ENCODE peak calls at places on chromosome 3, in eight cellular contexts. T, Y, A, I, P, J, V and X are unnamed samples.

GRCh38 chr3:14788644-14789043 is 30.1 kb upstream of the FGD5 start:
- DNase-seq in J (no peak), P (no peak), A (no peak), Y (no peak), I (no peak), T (peak; percentile 22), V (no peak), X (no peak)

GRCh38 chr3:50573566-50574279 is 4.4 kb downstream of the HEMK1 start:
- DNase-seq in V (no peak), A (no peak), P (peak; percentile 28), J (peak; percentile 25), Y (no peak), T (no peak), I (no peak), X (no peak)

GRCh38 chr3:100748220-100748619 is 38.9 kb downstream of the TFG start:
- DNase-seq in A (no peak), Y (no peak), J (no peak), P (no peak), T (no peak), I (no peak), V (no peak), X (no peak)

GRCh38 chr3:140470962-140471361 is 206.9 kb upstream of the TRIM42 start:
- DNase-seq in A (no peak), V (no peak), J (no peak), T (no peak), I (no peak), Y (no peak), P (no peak), X (no peak)

GRCh38 chr3:58242340-58242739 is 4.7 kb downstream of the ABHD6 start:
- DNase-seq in V (no peak), J (no peak), Y (peak; percentile 9), P (no peak), A (no peak), I (no peak), T (no peak), X (no peak)

GRCh38 chr3:75089831-75090230 is 475.4 kb upstream of the CNTN3 start:
- DNase-seq in T (no peak), Y (no peak), I (no peak), J (no peak), P (no peak), V (no peak), A (no peak), X (no peak)

GRCh38 chr3:20406621-20407020 is 220.6 kb upstream of the SGO1 start:
- DNase-seq in Y (no peak), T (no peak), J (no peak), I (no peak), V (peak; percentile 3), A (no peak), P (no peak), X (no peak)

GRCh38 chr3:123657578-123657977 is 72.7 kb upstream of the HACD2 start:
- DNase-seq in A (no peak), T (no peak), P (no peak), Y (no peak), J (peak; percentile 35), I (peak; percentile 38), V (no peak), X (no peak)

GRCh38 chr3:42807929-42808328 is 1.3 kb upstream of the ACKR2 start:
- DNase-seq in V (no peak), Y (no peak), A (no peak), P (no peak), I (no peak), T (no peak), J (no peak), X (no peak)

GRCh38 chr3:152317184-152317583 is 48.5 kb downstream of the MBNL1 start:
- DNase-seq in P (no peak), T (no peak), J (no peak), Y (no peak), I (no peak), V (no peak), A (no peak), X (no peak)

GRCh38 chr3:152316318-152316717 is 47.6 kb downstream of the MBNL1 start:
- DNase-seq in V (no peak), I (no peak), T (no peak), A (no peak), J (no peak), Y (no peak), P (no peak), X (no peak)

GRCh38 chr3:152314677-152315353 is 46.1 kb downstream of the MBNL1 start:
- DNase-seq in P (no peak), V (no peak), A (no peak), T (no peak), J (no peak), Y (no peak), I (no peak), X (no peak)

GRCh38 chr3:152313914-152314313 is 45.2 kb downstream of the MBNL1 start:
- DNase-seq in P (no peak), J (no peak), V (no peak), I (no peak), Y (no peak), T (no peak), A (no peak), X (no peak)

DNA sequence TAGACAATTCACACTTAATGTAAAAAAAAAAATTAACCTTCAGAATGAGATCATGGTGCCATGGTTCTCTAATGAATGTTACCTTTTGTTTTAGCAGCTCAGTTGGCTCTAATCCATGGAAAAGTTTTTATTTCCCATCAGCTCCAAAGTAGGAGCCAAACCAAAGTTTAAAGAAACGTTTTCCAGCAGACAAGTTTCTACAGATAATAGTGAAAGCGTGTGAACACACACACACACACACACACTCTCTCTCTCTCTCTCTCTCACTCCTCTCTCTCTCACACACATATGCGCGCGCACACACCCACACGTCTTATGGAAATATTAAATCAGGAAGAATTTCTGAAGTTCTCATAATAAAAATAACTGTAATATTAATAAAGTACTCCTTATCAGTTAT is 46.9 kb downstream of the MBNL1 start:
- DNase-seq in P (no peak), V (no peak), Y (no peak), I (no peak), J (no peak), A (no peak), T (no peak), X (no peak)
- H3K4me1 ChIP-seq in P (peaks cover 40% of the 10 kb centered on the region), V (peaks cover 76% of the 10 kb centered on the region), Y (peaks cover 40% of the 10 kb centered on the region), I (peaks cover 14% of the 10 kb centered on the region), J (peaks cover 27% of the 10 kb centered on the region), A (peaks cover 73% of the 10 kb centered on the region), T (peaks cover 51% of the 10 kb centered on the region), X (peaks cover 86% of the 10 kb centered on the region)

GRCh38 chr3:72316501-72317279 is 531.6 kb downstream of the SHQ1 start:
- DNase-seq in J (peak; percentile 41), Y (peak; percentile 48), V (no peak), T (no peak), I (no peak), P (no peak), A (no peak), X (no peak)

GRCh38 chr3:72311425-72311824 is 526.5 kb upstream of the PROK2 start:
- DNase-seq in T (no peak), A (no peak), Y (no peak), V (no peak), J (no peak), P (no peak), I (no peak), X (no peak)

GRCh38 chr3:72312339-72312738 is 527.4 kb upstream of the PROK2 start:
- DNase-seq in Y (no peak), V (no peak), P (no peak), J (no peak), T (no peak), A (no peak), I (no peak), X (no peak)

GRCh38 chr3:72310028-72310987 is 525.4 kb upstream of the PROK2 start:
- DNase-seq in T (no peak), A (no peak), J (peak; percentile 67), I (peak; percentile 85), P (peak; percentile 34), Y (peak; percentile 43), V (peak; percentile 26), X (no peak)

GRCh38 chr3:72313308-72313707 is 528.4 kb upstream of the PROK2 start:
- DNase-seq in Y (no peak), J (no peak), P (no peak), A (no peak), I (no peak), V (no peak), T (no peak), X (no peak)
- H3K27me3 ChIP-seq in Y (no peaks in the 10 kb centered on the region), J (no peaks in the 10 kb centered on the region), P (no peaks in the 10 kb centered on the region), A (no peaks in the 10 kb centered on the region), I (no peaks in the 10 kb centered on the region), V (no peaks in the 10 kb centered on the region), T (no peaks in the 10 kb centered on the region), X (no peaks in the 10 kb centered on the region)

DNA sequence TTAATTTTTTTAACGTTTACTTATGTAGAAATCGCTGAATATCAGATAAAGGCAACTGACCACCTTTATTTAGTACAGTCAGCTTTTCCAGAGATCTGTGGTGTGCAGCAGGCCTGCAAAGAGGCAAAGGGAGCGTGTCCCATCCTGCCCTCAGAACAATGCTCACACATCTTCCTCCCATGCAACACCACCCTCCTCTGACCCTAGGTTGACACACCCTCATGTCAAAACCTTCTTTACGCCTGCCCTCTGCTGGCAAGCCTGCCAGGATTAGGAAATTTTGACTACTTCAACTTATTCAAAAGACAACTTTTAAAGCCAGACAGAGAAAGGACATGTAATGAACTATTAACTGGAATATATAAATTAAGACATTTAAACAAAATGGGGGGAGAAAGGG is 513.7 kb downstream of the FOXP1 start:
- DNase-seq in V (peak; percentile 75), T (peak; percentile 60), Y (peak; percentile 54), P (peak; percentile 68), A (peak; percentile 61), I (no peak), J (peak; percentile 76), X (peak; percentile 28)
- H3K4me1 ChIP-seq in V (peaks cover 59% of the 10 kb centered on the region), T (peaks cover 54% of the 10 kb centered on the region), Y (peaks cover 33% of the 10 kb centered on the region), P (peaks cover 81% of the 10 kb centered on the region), A (peaks cover 89% of the 10 kb centered on the region), I (peaks cover 20% of the 10 kb centered on the region), J (peaks cover 35% of the 10 kb centered on the region), X (peaks cover 87% of the 10 kb centered on the region)

GRCh38 chr3:184230081-184230602 is 757 bp downstream of the VWA5B2 start:
- DNase-seq in J (no peak), T (no peak), P (no peak), A (no peak), Y (peak; percentile 63), V (no peak), I (no peak), X (no peak)

GRCh38 chr3:184229424-184230080 is at the start of gene VWA5B2:
- DNase-seq in J (peak; percentile 65), T (no peak), I (peak; percentile 18), P (peak; percentile 67), A (peak; percentile 63), V (peak; percentile 36), Y (peak; percentile 83), X (no peak)

GRCh38 chr3:184230603-184231528 is 1.5 kb downstream of the VWA5B2 start:
- DNase-seq in A (no peak), V (no peak), I (no peak), Y (peak; percentile 56), J (peak; percentile 33), P (no peak), T (no peak), X (no peak)

GRCh38 chr3:184233127-184233843 is 3.9 kb downstream of the VWA5B2 start:
- DNase-seq in J (no peak), I (no peak), P (no peak), Y (no peak), A (no peak), T (no peak), V (no peak), X (no peak)

DNA sequence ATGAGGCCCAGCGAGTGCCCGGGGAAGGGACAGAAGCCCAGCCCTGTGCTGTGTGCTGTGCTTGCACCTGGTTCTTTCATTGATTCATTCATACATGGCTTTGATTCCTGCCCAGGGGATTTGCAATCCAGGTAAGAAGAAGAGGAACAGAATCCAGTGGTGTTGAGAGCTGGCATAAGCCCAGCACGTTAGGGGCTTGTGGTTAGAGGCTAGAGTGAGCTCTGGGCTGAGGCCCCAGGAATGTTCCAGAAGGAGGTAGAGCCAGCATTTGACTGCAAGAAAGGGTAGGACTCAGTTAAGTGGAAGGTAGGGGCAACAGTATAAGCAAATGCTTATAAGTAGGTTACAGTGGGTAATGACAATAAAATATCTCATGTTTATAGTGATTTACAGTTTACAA is 2.3 kb downstream of the VWA5B2 start:
- DNase-seq in A (no peak), P (no peak), V (no peak), J (no peak), I (no peak), Y (no peak), T (no peak), X (no peak)
- H3K27me3 ChIP-seq in A (peaks cover 21% of the 10 kb centered on the region), P (peaks cover 4% of the 10 kb centered on the region), V (peaks cover 52% of the 10 kb centered on the region), J (peaks cover 69% of the 10 kb centered on the region), I (peaks cover 66% of the 10 kb centered on the region), Y (no peaks in the 10 kb centered on the region), T (peaks cover 89% of the 10 kb centered on the region), X (peaks cover 18% of the 10 kb centered on the region)